ENCODE peak calls at places on chromosomes 2 and 18, in five cellular contexts. One of them, this sample, is unnamed.

GRCh38 chr2:201441409-201441808 is 9.8 kb downstream of the TRAK2 start:
- DNase-seq in Ammon's horn: no peak
- DNase-seq in HCT116: no peak
- DNase-seq in NCI-H446: no peak
- DNase-seq in activated CD8-positive, alpha-beta memory T cell treated with anti-CD3 and anti-CD28 coated beads, Interleukin-2, amount 50 U/mL, for 4 hours: no peak
- DNase-seq in this sample: no peak

GRCh38 chr2:180905002-180905401 is 75.4 kb upstream of the UBE2E3 start:
- DNase-seq in NCI-H446: no peak
- DNase-seq in activated CD8-positive, alpha-beta memory T cell treated with anti-CD3 and anti-CD28 coated beads, Interleukin-2, amount 50 U/mL, for 4 hours: no peak
- DNase-seq in HCT116: no peak
- DNase-seq in Ammon's horn: peak
- DNase-seq in this sample: no peak

GRCh38 chr2:26704441-26704977 is 12.0 kb downstream of the KCNK3 start:
- DNase-seq in NCI-H446: no peak
- DNase-seq in Ammon's horn: no peak
- DNase-seq in activated CD8-positive, alpha-beta memory T cell treated with anti-CD3 and anti-CD28 coated beads, Interleukin-2, amount 50 U/mL, for 4 hours: no peak
- DNase-seq in HCT116: no peak
- DNase-seq in this sample: no peak

GRCh38 chr2:132465917-132466316 is 49.3 kb downstream of the GPR39 start:
- DNase-seq in NCI-H446: no peak
- DNase-seq in activated CD8-positive, alpha-beta memory T cell treated with anti-CD3 and anti-CD28 coated beads, Interleukin-2, amount 50 U/mL, for 4 hours: no peak
- DNase-seq in Ammon's horn: no peak
- DNase-seq in HCT116: no peak
- DNase-seq in this sample: no peak

GRCh38 chr2:132404056-132404455 is 12.5 kb upstream of the GPR39 start:
- DNase-seq in HCT116: no peak
- DNase-seq in activated CD8-positive, alpha-beta memory T cell treated with anti-CD3 and anti-CD28 coated beads, Interleukin-2, amount 50 U/mL, for 4 hours: no peak
- DNase-seq in Ammon's horn: no peak
- DNase-seq in NCI-H446: no peak
- DNase-seq in this sample: no peak

GRCh38 chr2:241358470-241358869 is 2.4 kb downstream of the FARP2 start:
- DNase-seq in Ammon's horn: no peak
- DNase-seq in HCT116: no peak
- DNase-seq in NCI-H446: no peak
- DNase-seq in activated CD8-positive, alpha-beta memory T cell treated with anti-CD3 and anti-CD28 coated beads, Interleukin-2, amount 50 U/mL, for 4 hours: no peak
- DNase-seq in this sample: no peak

GRCh38 chr2:218997730-218998129 is 4.5 kb upstream of the CRYBA2 start:
- DNase-seq in NCI-H446: no peak
- DNase-seq in activated CD8-positive, alpha-beta memory T cell treated with anti-CD3 and anti-CD28 coated beads, Interleukin-2, amount 50 U/mL, for 4 hours: no peak
- DNase-seq in Ammon's horn: no peak
- DNase-seq in HCT116: no peak
- DNase-seq in this sample: no peak

GRCh38 chr2:216113572-216113971 is 4.4 kb downstream of the XRCC5 start:
- DNase-seq in activated CD8-positive, alpha-beta memory T cell treated with anti-CD3 and anti-CD28 coated beads, Interleukin-2, amount 50 U/mL, for 4 hours: no peak
- DNase-seq in NCI-H446: no peak
- DNase-seq in HCT116: no peak
- DNase-seq in Ammon's horn: no peak
- DNase-seq in this sample: no peak

GRCh38 chr2:16208241-16208797 is 268.0 kb downstream of the MYCN start:
- DNase-seq in NCI-H446: no peak
- DNase-seq in HCT116: no peak
- DNase-seq in activated CD8-positive, alpha-beta memory T cell treated with anti-CD3 and anti-CD28 coated beads, Interleukin-2, amount 50 U/mL, for 4 hours: no peak
- DNase-seq in Ammon's horn: no peak
- DNase-seq in this sample: no peak

GRCh38 chr2:160932960-160933359 is 227.3 kb upstream of the TANK start:
- DNase-seq in HCT116: no peak
- DNase-seq in NCI-H446: no peak
- DNase-seq in Ammon's horn: no peak
- DNase-seq in activated CD8-positive, alpha-beta memory T cell treated with anti-CD3 and anti-CD28 coated beads, Interleukin-2, amount 50 U/mL, for 4 hours: no peak
- DNase-seq in this sample: no peak

GRCh38 chr2:126543081-126543480 is 112.9 kb upstream of the GYPC start:
- DNase-seq in activated CD8-positive, alpha-beta memory T cell treated with anti-CD3 and anti-CD28 coated beads, Interleukin-2, amount 50 U/mL, for 4 hours: no peak
- DNase-seq in NCI-H446: no peak
- DNase-seq in HCT116: no peak
- DNase-seq in Ammon's horn: no peak
- DNase-seq in this sample: no peak

GRCh38 chr2:54396107-54396506 is 60.0 kb upstream of the SPTBN1 start:
- DNase-seq in activated CD8-positive, alpha-beta memory T cell treated with anti-CD3 and anti-CD28 coated beads, Interleukin-2, amount 50 U/mL, for 4 hours: no peak
- DNase-seq in HCT116: no peak
- DNase-seq in NCI-H446: no peak
- DNase-seq in Ammon's horn: no peak
- DNase-seq in this sample: no peak

GRCh38 chr2:61763605-61764034 is 90.2 kb downstream of the FAM161A start:
- DNase-seq in activated CD8-positive, alpha-beta memory T cell treated with anti-CD3 and anti-CD28 coated beads, Interleukin-2, amount 50 U/mL, for 4 hours: no peak
- DNase-seq in NCI-H446: peak
- DNase-seq in Ammon's horn: peak
- DNase-seq in HCT116: peak
- DNase-seq in this sample: peak

GRCh38 chr18:23234619-23235018 is 99.3 kb downstream of the CABLES1 start:
- DNase-seq in activated CD8-positive, alpha-beta memory T cell treated with anti-CD3 and anti-CD28 coated beads, Interleukin-2, amount 50 U/mL, for 4 hours: no peak
- DNase-seq in Ammon's horn: no peak
- DNase-seq in NCI-H446: no peak
- DNase-seq in HCT116: no peak
- DNase-seq in this sample: no peak

GRCh38 chr2:239991689-239992314 is 33.3 kb downstream of the NDUFA10 start:
- DNase-seq in NCI-H446: no peak
- DNase-seq in activated CD8-positive, alpha-beta memory T cell treated with anti-CD3 and anti-CD28 coated beads, Interleukin-2, amount 50 U/mL, for 4 hours: no peak
- DNase-seq in HCT116: peak
- DNase-seq in Ammon's horn: peak
- DNase-seq in this sample: no peak

GRCh38 chr18:21916594-21916993 is 176.0 kb downstream of the MIB1 start:
- DNase-seq in HCT116: no peak
- DNase-seq in NCI-H446: no peak
- DNase-seq in Ammon's horn: no peak
- DNase-seq in activated CD8-positive, alpha-beta memory T cell treated with anti-CD3 and anti-CD28 coated beads, Interleukin-2, amount 50 U/mL, for 4 hours: no peak
- DNase-seq in this sample: no peak

GRCh38 chr2:46122318-46122970 is 174.8 kb upstream of the EPAS1 start:
- DNase-seq in HCT116: no peak
- DNase-seq in Ammon's horn: no peak
- DNase-seq in activated CD8-positive, alpha-beta memory T cell treated with anti-CD3 and anti-CD28 coated beads, Interleukin-2, amount 50 U/mL, for 4 hours: no peak
- DNase-seq in NCI-H446: no peak
- DNase-seq in this sample: no peak

GRCh38 chr18:59300676-59301285 is 17.7 kb downstream of the CPLX4 start:
- DNase-seq in NCI-H446: no peak
- DNase-seq in activated CD8-positive, alpha-beta memory T cell treated with anti-CD3 and anti-CD28 coated beads, Interleukin-2, amount 50 U/mL, for 4 hours: no peak
- DNase-seq in Ammon's horn: no peak
- DNase-seq in HCT116: no peak
- DNase-seq in this sample: no peak

GRCh38 chr2:88190808-88191721 is 20.9 kb downstream of the THNSL2 start:
- DNase-seq in Ammon's horn: peak
- DNase-seq in activated CD8-positive, alpha-beta memory T cell treated with anti-CD3 and anti-CD28 coated beads, Interleukin-2, amount 50 U/mL, for 4 hours: no peak
- DNase-seq in HCT116: peak
- DNase-seq in NCI-H446: no peak
- DNase-seq in this sample: no peak

GRCh38 chr2:133054297-133054696 is 384.3 kb upstream of the LYPD1 start:
- DNase-seq in HCT116: no peak
- DNase-seq in NCI-H446: no peak
- DNase-seq in activated CD8-positive, alpha-beta memory T cell treated with anti-CD3 and anti-CD28 coated beads, Interleukin-2, amount 50 U/mL, for 4 hours: no peak
- DNase-seq in Ammon's horn: no peak
- DNase-seq in this sample: no peak

GRCh38 chr2:28507806-28508764 is 12.2 kb downstream of the PLB1 start:
- DNase-seq in activated CD8-positive, alpha-beta memory T cell treated with anti-CD3 and anti-CD28 coated beads, Interleukin-2, amount 50 U/mL, for 4 hours: peak
- DNase-seq in Ammon's horn: no peak
- DNase-seq in NCI-H446: no peak
- DNase-seq in HCT116: peak
- DNase-seq in this sample: no peak

GRCh38 chr18:26532367-26533340 is 15.7 kb downstream of the KCTD1 start:
- DNase-seq in HCT116: no peak
- DNase-seq in NCI-H446: no peak
- DNase-seq in Ammon's horn: no peak
- DNase-seq in activated CD8-positive, alpha-beta memory T cell treated with anti-CD3 and anti-CD28 coated beads, Interleukin-2, amount 50 U/mL, for 4 hours: no peak
- DNase-seq in this sample: no peak